ENCODE peak calls at places on chromosomes 12 and 14, in four cellular contexts. F is GM12878, I is K562, P is HepG2. D is an unnamed sample.

GRCh38 chr12:26158078-26158764 is 33.4 kb upstream of the BHLHE41 start:
- DNase-seq in F (no peak), I (no peak), P (no peak), D (no peak)

GRCh38 chr12:29320295-29321090 is 60.5 kb downstream of the ERGIC2 start:
- DNase-seq in F (no peak), I (no peak), P (peak), D (no peak)

GRCh38 chr14:95533391-95533821 is 1.4 kb upstream of the GLRX5 start:
- DNase-seq in F (no peak), I (peak), P (peak), D (no peak)

GRCh38 chr12:27899151-27899661 is 73.3 kb downstream of the PTHLH start:
- DNase-seq in F (no peak), I (no peak), P (peak), D (no peak)

GRCh38 chr12:85690146-85690545 is 146.1 kb downstream of the RASSF9 start:
- DNase-seq in F (no peak), I (no peak), P (no peak), D (no peak)

GRCh38 chr14:96249016-96249415 is 7.0 kb upstream of the BDKRB1 start:
- DNase-seq in F (no peak), I (no peak), P (no peak), D (no peak)

GRCh38 chr12:50017047-50017446 is 8.2 kb downstream of the RACGAP1 start:
- DNase-seq in F (no peak), I (no peak), P (no peak), D (no peak)

GRCh38 chr12:114826233-114826632 is 142.3 kb upstream of the TBX3 start:
- DNase-seq in F (no peak), I (no peak), P (no peak), D (no peak)

GRCh38 chr12:49342066-49342913 is 4.4 kb upstream of the DNAJC22 start:
- DNase-seq in F (no peak), I (peak), P (peak), D (peak)

GRCh38 chr12:109459247-109459646 is 17.9 kb downstream of the KCTD10 start:
- DNase-seq in F (no peak), I (no peak), P (no peak), D (no peak)

GRCh38 chr14:22332671-22333407 is 256.2 kb downstream of the DAD1 start:
- DNase-seq in F (no peak), I (peak), P (peak), D (no peak)
- TF ChIP-seq ETV6 in F (no peak), I (no peak), P (no peak), D (no peak)

GRCh38 chr14:61330511-61330910 is 9.1 kb downstream of the PRKCH start:
- DNase-seq in F (no peak), I (no peak), P (no peak), D (no peak)

GRCh38 chr14:61331992-61332657 is 10.7 kb downstream of the PRKCH start:
- DNase-seq in F (no peak), I (no peak), P (no peak), D (no peak)

GRCh38 chr14:61335049-61335448 is 13.7 kb downstream of the PRKCH start:
- DNase-seq in F (no peak), I (no peak), P (no peak), D (no peak)

GRCh38 chr14:61334197-61334701 is 12.9 kb downstream of the PRKCH start:
- DNase-seq in F (no peak), I (no peak), P (no peak), D (no peak)

DNA sequence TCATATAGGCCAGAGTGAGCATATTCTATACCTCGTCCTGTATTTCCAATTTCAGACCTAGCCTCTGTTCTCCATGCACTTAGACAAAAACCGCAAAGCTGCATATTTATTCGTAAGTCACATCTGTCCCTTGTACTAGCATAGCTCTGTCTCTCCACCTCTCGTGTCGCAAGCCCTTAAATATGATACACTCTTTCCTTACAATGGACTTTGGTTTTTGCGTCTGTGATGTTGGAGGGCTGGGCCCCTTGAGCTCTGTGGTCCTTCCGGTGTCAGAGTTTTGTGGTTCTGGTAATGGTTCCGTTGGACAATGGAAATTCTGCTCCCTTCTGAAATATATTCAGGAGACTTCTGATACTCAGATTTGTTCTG is 11.3 kb downstream of the PRKCH start:
- DNase-seq in F (no peak), I (no peak), P (peak), D (no peak)
- TF ChIP-seq TCF7 in F (no peak), I (no peak), P (no peak), D (no peak)

DNA sequence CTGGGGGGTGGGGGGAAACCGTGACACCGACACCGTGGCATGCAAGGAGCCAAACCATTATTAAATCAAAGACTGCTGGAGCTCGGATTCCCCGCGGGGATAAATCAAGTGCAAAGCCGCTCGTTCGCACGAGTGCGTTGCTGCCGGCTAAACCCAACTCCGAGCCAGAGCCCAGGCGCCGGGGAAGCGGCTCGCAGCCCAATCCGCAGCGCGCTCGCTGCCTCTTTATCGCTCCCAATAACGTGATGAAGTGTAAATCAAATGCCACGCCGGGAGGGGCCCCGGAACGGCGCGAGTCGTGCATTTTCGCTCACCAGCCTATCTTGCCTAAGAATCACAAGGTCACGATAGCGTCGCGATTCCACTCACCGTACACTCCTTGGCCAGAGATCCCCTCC is 1.3 kb downstream of the MDGA2 start:
- DNase-seq in F (no peak), I (no peak), P (no peak), D (peak)
- TF ChIP-seq ETV6 in F (no peak), I (no peak), P (no peak), D (no peak)

DNA sequence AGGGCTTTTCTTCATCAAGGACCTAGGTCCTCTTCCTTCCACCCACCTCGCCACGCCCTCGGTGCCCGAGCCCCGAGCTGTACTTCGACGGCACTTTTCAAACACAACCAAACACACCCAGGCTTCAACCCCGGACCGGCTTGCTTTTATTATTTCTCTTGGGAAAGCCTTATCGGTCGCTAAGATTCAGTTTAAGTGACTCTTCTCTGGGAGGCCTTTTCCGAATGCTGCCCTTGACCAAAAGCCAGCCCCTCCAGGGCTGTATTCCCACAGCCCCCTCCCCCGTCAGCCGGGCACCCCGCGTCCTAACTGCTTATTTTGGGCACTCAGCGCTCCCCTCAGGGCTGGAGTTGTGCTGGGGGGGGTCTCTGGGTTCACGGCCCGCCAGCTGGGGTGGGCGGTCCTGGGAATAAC is 644 bp upstream of the PPP4R4 start:
- DNase-seq in F (no peak), I (peak), P (no peak), D (peak)
- TF ChIP-seq TCF7 in F (no peak), I (no peak), P (no peak), D (no peak)

DNA sequence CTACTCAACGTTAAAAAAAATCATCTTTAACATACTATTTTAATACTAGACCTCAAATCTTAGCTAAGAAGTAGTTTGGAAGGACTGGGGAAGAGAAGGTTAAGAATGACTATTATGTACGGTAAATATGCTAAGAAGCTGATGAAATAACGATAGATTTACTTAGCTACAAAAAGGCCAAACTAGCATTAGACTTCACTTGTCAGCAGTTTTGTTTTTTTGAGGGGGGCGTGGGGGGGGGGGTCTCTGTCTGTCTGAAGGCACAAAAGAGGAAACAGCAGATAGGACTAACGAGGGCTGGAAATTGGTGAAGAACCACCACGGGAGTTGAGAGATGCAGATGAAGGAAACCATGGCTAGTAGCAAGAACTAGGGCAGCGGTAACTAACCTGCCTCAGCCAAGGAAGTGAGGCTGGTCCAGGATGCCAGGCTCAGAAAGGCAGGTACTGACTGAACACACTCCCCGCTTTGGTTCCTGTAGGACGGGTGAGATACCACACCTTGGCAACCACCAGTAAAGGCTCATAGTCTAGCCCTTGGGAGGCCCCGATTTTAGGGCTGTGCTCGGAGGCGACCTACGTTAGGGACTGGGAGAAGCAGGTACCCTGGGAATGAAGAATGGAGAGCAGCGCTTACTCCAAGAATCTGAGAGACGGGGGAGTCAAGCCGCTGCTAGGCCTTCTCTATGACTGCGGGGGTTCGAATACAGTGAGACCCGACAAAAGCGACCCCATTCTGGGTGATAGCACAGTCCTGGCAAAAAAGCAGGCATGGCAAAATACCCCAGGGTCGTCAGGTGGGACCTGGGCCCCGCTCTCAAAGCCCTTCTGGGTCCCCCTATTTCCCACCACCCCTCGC is 675 bp downstream of the NEDD8 start:
- DNase-seq in F (no peak), I (peak), P (peak), D (no peak)
- TF ChIP-seq ETV6 in F (no peak), I (no peak), P (no peak), D (no peak)

GRCh38 chr14:50319293-50319692 is 7.2 kb downstream of the DMAC2L start:
- DNase-seq in F (no peak), I (no peak), P (no peak), D (no peak)
- TF ChIP-seq TCF7 in F (no peak), I (no peak), P (no peak), D (no peak)

D was measured in WTC11.